ENCODE peak calls at places on chromosomes 6 and 20, in nine cellular contexts. One of them, this sample, is unnamed.

GRCh38 chr20:45113865-45114264 is 1.1 kb downstream of the WFDC5 start:
- DNase-seq in activated CD4-positive, alpha-beta T cell treated with anti-CD3 and anti-CD28 coated beads, Interleukin-2, amount 50 U/mL, for 1 hour: no peak
- DNase-seq in NCI-H1092: no peak
- DNase-seq in activated T-helper 1 cell treated with anti-CD3 and anti-CD28 coated beads, Interleukin-2, amount 50 U/mL, for 16 hours: no peak
- DNase-seq in MV-4-11: no peak
- DNase-seq in colonic mucosa: no peak
- DNase-seq in cardiac fibroblast: no peak
- DNase-seq in naive B cell: no peak
- DNase-seq in KBM-7: no peak
- DNase-seq in this sample: no peak

GRCh38 chr6:31125586-31126363 is 5.5 kb upstream of the CDSN start:
- DNase-seq in activated CD4-positive, alpha-beta T cell treated with anti-CD3 and anti-CD28 coated beads, Interleukin-2, amount 50 U/mL, for 1 hour: no peak
- DNase-seq in NCI-H1092: no peak
- DNase-seq in activated T-helper 1 cell treated with anti-CD3 and anti-CD28 coated beads, Interleukin-2, amount 50 U/mL, for 16 hours: no peak
- DNase-seq in MV-4-11: no peak
- DNase-seq in colonic mucosa: no peak
- DNase-seq in cardiac fibroblast: peak; percentile 40
- DNase-seq in naive B cell: no peak
- DNase-seq in KBM-7: no peak
- DNase-seq in this sample: no peak

GRCh38 chr6:33689879-33690278 is 21.6 kb downstream of the UQCC2 start:
- DNase-seq in activated CD4-positive, alpha-beta T cell treated with anti-CD3 and anti-CD28 coated beads, Interleukin-2, amount 50 U/mL, for 1 hour: no peak
- DNase-seq in NCI-H1092: no peak
- DNase-seq in activated T-helper 1 cell treated with anti-CD3 and anti-CD28 coated beads, Interleukin-2, amount 50 U/mL, for 16 hours: no peak
- DNase-seq in MV-4-11: no peak
- DNase-seq in colonic mucosa: no peak
- DNase-seq in cardiac fibroblast: no peak
- DNase-seq in naive B cell: no peak
- DNase-seq in KBM-7: no peak
- DNase-seq in this sample: no peak

GRCh38 chr6:136236491-136237293 is 13.4 kb downstream of the MTFR2 start:
- DNase-seq in activated CD4-positive, alpha-beta T cell treated with anti-CD3 and anti-CD28 coated beads, Interleukin-2, amount 50 U/mL, for 1 hour: no peak
- DNase-seq in NCI-H1092: no peak
- DNase-seq in activated T-helper 1 cell treated with anti-CD3 and anti-CD28 coated beads, Interleukin-2, amount 50 U/mL, for 16 hours: no peak
- DNase-seq in MV-4-11: peak; percentile 69
- DNase-seq in colonic mucosa: no peak
- DNase-seq in cardiac fibroblast: no peak
- DNase-seq in naive B cell: no peak
- DNase-seq in KBM-7: no peak
- DNase-seq in this sample: no peak

GRCh38 chr6:33082702-33083101 is 6.9 kb downstream of the HLA-DPB1 start:
- DNase-seq in activated CD4-positive, alpha-beta T cell treated with anti-CD3 and anti-CD28 coated beads, Interleukin-2, amount 50 U/mL, for 1 hour: no peak
- DNase-seq in NCI-H1092: no peak
- DNase-seq in activated T-helper 1 cell treated with anti-CD3 and anti-CD28 coated beads, Interleukin-2, amount 50 U/mL, for 16 hours: no peak
- DNase-seq in MV-4-11: peak; percentile 59
- DNase-seq in colonic mucosa: no peak
- DNase-seq in cardiac fibroblast: peak; percentile 76
- DNase-seq in naive B cell: no peak
- DNase-seq in KBM-7: peak; percentile 73
- DNase-seq in this sample: peak; percentile 94

GRCh38 chr6:150766201-150766997 is 99.1 kb upstream of the MTHFD1L start:
- DNase-seq in activated CD4-positive, alpha-beta T cell treated with anti-CD3 and anti-CD28 coated beads, Interleukin-2, amount 50 U/mL, for 1 hour: no peak
- DNase-seq in NCI-H1092: no peak
- DNase-seq in activated T-helper 1 cell treated with anti-CD3 and anti-CD28 coated beads, Interleukin-2, amount 50 U/mL, for 16 hours: no peak
- DNase-seq in MV-4-11: no peak
- DNase-seq in colonic mucosa: no peak
- DNase-seq in cardiac fibroblast: peak; percentile 26
- DNase-seq in naive B cell: no peak
- DNase-seq in KBM-7: no peak
- DNase-seq in this sample: no peak

GRCh38 chr20:32522775-32523612 is 62.1 kb downstream of the NOL4L start:
- DNase-seq in activated CD4-positive, alpha-beta T cell treated with anti-CD3 and anti-CD28 coated beads, Interleukin-2, amount 50 U/mL, for 1 hour: no peak
- DNase-seq in NCI-H1092: peak; percentile 62
- DNase-seq in activated T-helper 1 cell treated with anti-CD3 and anti-CD28 coated beads, Interleukin-2, amount 50 U/mL, for 16 hours: no peak
- DNase-seq in MV-4-11: peak; percentile 20
- DNase-seq in colonic mucosa: no peak
- DNase-seq in cardiac fibroblast: no peak
- DNase-seq in naive B cell: no peak
- DNase-seq in KBM-7: no peak
- DNase-seq in this sample: no peak

GRCh38 chr6:16278750-16279149 is 40.4 kb downstream of the GMPR start:
- DNase-seq in activated CD4-positive, alpha-beta T cell treated with anti-CD3 and anti-CD28 coated beads, Interleukin-2, amount 50 U/mL, for 1 hour: no peak
- DNase-seq in NCI-H1092: no peak
- DNase-seq in activated T-helper 1 cell treated with anti-CD3 and anti-CD28 coated beads, Interleukin-2, amount 50 U/mL, for 16 hours: no peak
- DNase-seq in MV-4-11: no peak
- DNase-seq in colonic mucosa: no peak
- DNase-seq in cardiac fibroblast: no peak
- DNase-seq in naive B cell: no peak
- DNase-seq in KBM-7: no peak
- DNase-seq in this sample: no peak

GRCh38 chr6:83862776-83863471 is 3.4 kb downstream of the CYB5R4 start:
- DNase-seq in activated CD4-positive, alpha-beta T cell treated with anti-CD3 and anti-CD28 coated beads, Interleukin-2, amount 50 U/mL, for 1 hour: no peak
- DNase-seq in NCI-H1092: no peak
- DNase-seq in activated T-helper 1 cell treated with anti-CD3 and anti-CD28 coated beads, Interleukin-2, amount 50 U/mL, for 16 hours: no peak
- DNase-seq in MV-4-11: no peak
- DNase-seq in colonic mucosa: no peak
- DNase-seq in cardiac fibroblast: no peak
- DNase-seq in naive B cell: no peak
- DNase-seq in KBM-7: no peak
- DNase-seq in this sample: no peak

This sample was measured in G401.